ENCODE peak calls at places on chromosomes 2 and 18, in seven cellular contexts. N is A549, Z is NCI-H510A, R is body of pancreas, H is sigmoid colon, V is NCI-H460, Y is EL. F is an unnamed sample.

GRCh38 chr2:101355561-101356130 is 31.7 kb downstream of the CREG2 start:
- DNase-seq in N (no peak), Z (no peak), R (no peak), H (no peak), V (no peak), Y (no peak), F (no peak)

GRCh38 chr2:240952496-240953246 is 45.7 kb upstream of the SNED1 start:
- DNase-seq in N (no peak), Z (no peak), R (no peak), H (peak; percentile 38), V (no peak), Y (no peak), F (peak; percentile 25)

GRCh38 chr2:238174701-238175100 is 15.9 kb downstream of the ERFE start:
- DNase-seq in N (no peak), Z (peak; percentile 89), R (no peak), H (no peak), V (no peak), Y (no peak), F (no peak)

GRCh38 chr18:45509535-45509934 is 105.7 kb upstream of the SLC14A2 start:
- DNase-seq in N (no peak), Z (no peak), R (no peak), H (no peak), V (no peak), Y (no peak), F (no peak)

GRCh38 chr18:6022089-6022444 is 126.7 kb upstream of the TMEM200C start:
- DNase-seq in N (no peak), Z (no peak), R (no peak), H (no peak), V (no peak), Y (no peak), F (no peak)

GRCh38 chr2:232420463-232421188 is 14.0 kb downstream of the ALPG start:
- DNase-seq in N (peak; percentile 25), Z (peak; percentile 91), R (peak; percentile 44), H (no peak), V (no peak), Y (no peak), F (peak; percentile 65)

GRCh38 chr2:109230980-109231420 is 102.0 kb downstream of the SH3RF3 start:
- DNase-seq in N (no peak), Z (no peak), R (no peak), H (no peak), V (no peak), Y (no peak), F (no peak)

GRCh38 chr2:118993392-118993752 is 51.4 kb downstream of the MARCO start:
- DNase-seq in N (no peak), Z (no peak), R (no peak), H (no peak), V (no peak), Y (no peak), F (peak; percentile 10)

GRCh38 chr2:58574873-58575272 is 333.7 kb upstream of the FANCL start:
- DNase-seq in N (no peak), Z (no peak), R (no peak), H (no peak), V (no peak), Y (peak; percentile 17), F (no peak)

GRCh38 chr2:96533292-96534073 is 3.1 kb upstream of the ARID5A start:
- DNase-seq in N (no peak), Z (no peak), R (no peak), H (peak; percentile 94), V (no peak), Y (peak; percentile 61), F (no peak)